ENCODE peak calls at places on chromosomes 11 and 22, in ten cellular contexts. F, V, H, S, T, W, I, D, B and P are unnamed samples.

GRCh38 chr11:77322506-77322905 is 21.0 kb upstream of the GDPD4 start:
- DNase-seq in W (peak), D (no peak), V (no peak), B (no peak), I (no peak), H (peak), T (peak), S (no peak), F (no peak), P (peak)

GRCh38 chr11:46913484-46913883 is 4.9 kb downstream of the LRP4 start:
- DNase-seq in F (no peak), I (no peak), W (no peak), T (no peak), D (no peak), V (no peak), B (no peak), H (no peak), S (no peak), P (no peak)

GRCh38 chr11:26865703-26866102 is 128.2 kb upstream of the FIBIN start:
- DNase-seq in S (no peak), B (no peak), T (peak), I (no peak), W (peak), H (no peak), V (no peak), D (no peak), F (no peak), P (no peak)

GRCh38 chr22:47381240-47381639 is 618.8 kb downstream of the TBC1D22A start:
- DNase-seq in I (no peak), F (no peak), S (no peak), H (no peak), B (no peak), T (no peak), V (no peak), W (no peak), D (no peak), P (no peak)

GRCh38 chr11:111811445-111811844 is 45.3 kb upstream of the PPP2R1B start:
- DNase-seq in D (no peak), W (no peak), F (no peak), H (no peak), T (no peak), B (no peak), V (no peak), S (no peak), I (no peak), P (no peak)

GRCh38 chr22:23431337-23432072 is 148.6 kb downstream of the IGLL1 start:
- DNase-seq in F (peak), V (no peak), S (no peak), B (peak), I (no peak), W (no peak), D (no peak), T (no peak), H (no peak), P (no peak)

GRCh38 chr11:125207866-125208425 is 43.4 kb downstream of the PKNOX2 start:
- DNase-seq in S (no peak), H (no peak), W (no peak), I (no peak), F (peak), T (peak), D (no peak), V (no peak), B (no peak), P (peak)

GRCh38 chr22:30308518-30309230 is 18.1 kb downstream of the TBC1D10A start:
- DNase-seq in S (no peak), H (no peak), F (no peak), B (no peak), D (no peak), T (peak), I (no peak), V (no peak), W (peak), P (peak)

GRCh38 chr11:19723572-19724342 is 11.1 kb downstream of the NAV2 start:
- DNase-seq in D (no peak), F (peak), W (peak), T (peak), B (no peak), H (peak), I (peak), S (no peak), V (no peak), P (peak)

GRCh38 chr11:126405374-126405773 is 49.9 kb downstream of the ST3GAL4 start:
- DNase-seq in W (no peak), B (no peak), H (no peak), D (no peak), S (no peak), F (peak), I (no peak), T (no peak), V (no peak), P (no peak)

GRCh38 chr11:77175869-77176539 is 48.0 kb downstream of the MYO7A start:
- DNase-seq in B (no peak), T (no peak), V (no peak), S (no peak), I (no peak), W (no peak), D (no peak), H (no peak), F (no peak), P (peak)

GRCh38 chr11:102421262-102421661 is 31.3 kb downstream of the TMEM123 start:
- DNase-seq in B (peak), H (no peak), W (no peak), T (no peak), S (no peak), I (no peak), F (no peak), D (no peak), V (no peak), P (peak)

GRCh38 chr11:87917111-87917510 is 258.1 kb downstream of the RAB38 start:
- DNase-seq in H (no peak), F (peak), D (no peak), V (no peak), W (no peak), B (no peak), I (no peak), T (peak), S (no peak), P (no peak)

GRCh38 chr11:123429851-123430735 is at the start of gene GRAMD1B:
- DNase-seq in V (no peak), D (peak), S (peak), I (peak), W (peak), F (peak), B (peak), T (peak), H (peak), P (peak)

GRCh38 chr22:35400335-35400680 is 368 bp downstream of the MCM5 start:
- DNase-seq in I (peak), S (peak), H (no peak), D (no peak), W (no peak), T (no peak), B (peak), F (no peak), V (no peak), P (no peak)

GRCh38 chr22:19842386-19843106 is 12.1 kb downstream of the GNB1L start:
- DNase-seq in V (no peak), W (no peak), H (no peak), T (no peak), B (no peak), D (no peak), I (no peak), S (no peak), F (no peak), P (no peak)